ENCODE peak calls at places on chromosomes 4 and X, in five cellular contexts. N is hepatocyte, R is A549, B is heart right ventricle, F is fibroblast of lung. A is an unnamed sample.

GRCh38 chrX:100368167-100368566 is 41.9 kb downstream of the PCDH19 start:
- DNase-seq in N (peak; percentile 19), B (no peak), F (no peak), R (peak; percentile 5), A (no peak)

GRCh38 chr4:22014222-22014741 is 65.7 kb upstream of the KCNIP4 start:
- DNase-seq in N (no peak), B (no peak), F (peak; percentile 22), R (no peak), A (no peak)

GRCh38 chrX:9352683-9353430 is 112.0 kb upstream of the TBL1X start:
- DNase-seq in B (no peak), R (no peak), N (no peak), F (peak; percentile 75), A (no peak)

GRCh38 chr4:153204247-153205027 is at the start of gene TRIM2:
- DNase-seq in R (no peak), N (peak; percentile 94), F (peak; percentile 80), B (peak; percentile 80), A (no peak)

GRCh38 chrX:125132274-125132673 is 187.4 kb upstream of the TEX13C start:
- DNase-seq in B (no peak), R (peak; percentile 3), F (no peak), N (peak; percentile 11), A (no peak)

GRCh38 chr4:93852680-93853079 is 24.1 kb downstream of the ATOH1 start:
- DNase-seq in R (no peak), B (no peak), F (no peak), N (no peak), A (no peak)

GRCh38 chr4:113683143-113683542 is 78.4 kb downstream of the CAMK2D start:
- DNase-seq in F (no peak), N (no peak), R (no peak), B (no peak), A (no peak)

GRCh38 chr4:187711586-187711985 is 284.0 kb upstream of the ZFP42 start:
- DNase-seq in B (no peak), R (no peak), F (no peak), N (no peak), A (no peak)

GRCh38 chr4:177117256-177117655 is 192.4 kb upstream of the NEIL3 start:
- DNase-seq in F (peak; percentile 59), N (no peak), R (no peak), B (no peak), A (no peak)

GRCh38 chrX:41153453-41153852 is 68.2 kb downstream of the USP9X start:
- DNase-seq in R (no peak), B (no peak), N (no peak), F (no peak), A (no peak)

GRCh38 chr4:7206856-7207567 is 14.7 kb downstream of the SORCS2 start:
- DNase-seq in F (peak; percentile 97), R (peak; percentile 55), N (peak; percentile 89), B (peak; percentile 80), A (peak; percentile 78)

GRCh38 chr4:1356181-1356998 is 9.4 kb downstream of the UVSSA start:
- DNase-seq in N (peak; percentile 76), F (peak; percentile 30), R (peak; percentile 61), B (peak; percentile 42), A (no peak)

GRCh38 chr4:1353186-1354055 is 6.4 kb downstream of the UVSSA start:
- DNase-seq in R (no peak), F (no peak), N (no peak), B (no peak), A (no peak)

GRCh38 chr4:1355378-1355777 is 8.4 kb downstream of the UVSSA start:
- DNase-seq in F (no peak), R (no peak), N (no peak), B (no peak), A (no peak)

GRCh38 chr4:1354983-1355275 is 7.9 kb downstream of the UVSSA start:
- DNase-seq in F (no peak), B (no peak), N (no peak), R (no peak), A (no peak)

DNA sequence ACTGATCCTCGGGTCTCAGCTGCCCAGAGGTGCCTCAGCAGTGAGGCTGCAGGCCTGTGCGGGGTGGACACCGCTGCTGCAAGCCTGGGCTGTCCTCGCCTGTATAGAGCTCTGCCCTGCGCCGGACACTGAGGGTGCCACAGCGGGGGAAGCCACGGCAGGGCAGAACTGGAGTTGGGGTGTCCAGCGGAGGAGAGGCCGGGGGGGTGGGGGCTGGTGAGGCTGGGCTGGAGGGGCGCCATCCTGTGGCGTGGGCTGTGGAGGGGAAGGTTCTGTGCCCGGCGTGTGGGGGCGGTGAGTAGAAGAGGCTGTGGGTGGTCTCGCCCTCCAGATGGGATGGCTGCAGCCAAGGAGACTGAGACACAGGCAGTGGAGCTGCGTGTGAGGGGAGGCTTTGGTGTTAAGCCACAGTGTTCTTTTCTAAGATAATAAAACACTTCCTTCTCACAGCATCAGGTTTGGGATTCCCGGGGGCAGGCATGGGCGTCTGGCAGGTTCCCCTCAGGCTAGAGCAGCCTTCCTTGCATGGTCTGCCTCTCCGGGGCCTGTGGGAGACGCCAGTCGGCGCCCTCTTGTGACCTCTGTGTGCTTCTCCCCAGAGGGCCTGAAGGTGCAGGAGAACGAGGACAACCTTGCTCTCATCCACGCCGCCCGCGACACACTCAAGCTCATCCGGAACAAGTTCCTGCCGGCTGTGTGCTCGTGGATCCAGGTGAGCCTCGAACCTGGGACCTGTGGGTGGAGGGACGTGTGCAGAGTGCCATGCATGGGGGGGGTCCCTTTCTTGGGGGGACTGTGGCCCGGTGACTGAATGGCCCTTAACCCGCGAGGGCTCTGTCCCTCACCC is 7.4 kb downstream of the UVSSA start:
- DNase-seq in R (no peak), F (no peak), N (no peak), B (no peak), A (no peak)
- TF ChIP-seq CTCF in R (no peak), F (no peak), N (no peak), B (no peak), A (no peak)

GRCh38 chr4:2416564-2417195 is 1.8 kb downstream of the ZFYVE28 start:
- DNase-seq in B (no peak), N (no peak), R (no peak), F (peak; percentile 9), A (no peak)
- H3K4me3 ChIP-seq in B (peak overlapping the region; percentile 73), N (no peak overlapping the region), R (peak overlapping the region; percentile 74), F (peak overlapping the region; percentile 24), A (peak overlapping the region; percentile 36)

DNA sequence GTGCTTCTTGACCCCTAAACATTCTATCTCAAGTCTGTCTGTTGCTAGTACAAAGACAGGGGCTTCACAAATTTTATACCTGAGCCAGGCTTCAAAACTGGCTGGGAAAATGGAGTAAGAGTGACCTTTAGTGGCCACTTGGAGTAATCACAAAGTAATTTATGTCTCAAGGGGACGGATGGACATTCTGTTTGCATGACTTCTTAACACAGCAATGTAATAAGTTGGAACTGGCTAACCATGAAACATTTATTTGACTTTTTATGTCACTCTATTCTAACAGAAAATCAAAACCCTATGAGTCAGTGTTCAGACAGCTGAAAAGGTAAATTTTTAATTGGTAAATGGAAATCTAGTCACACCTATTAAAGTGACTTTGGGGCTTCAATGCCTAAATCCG is 600.6 kb downstream of the ANKRD50 start:
- DNase-seq in B (peak; percentile 32), F (peak; percentile 80), N (peak; percentile 71), R (peak; percentile 3), A (peak; percentile 44)
- TF ChIP-seq CTCF in B (peak; percentile 72), F (peak; percentile 57), N (peak; percentile 79), R (peak; percentile 59), A (peak; percentile 64)

DNA sequence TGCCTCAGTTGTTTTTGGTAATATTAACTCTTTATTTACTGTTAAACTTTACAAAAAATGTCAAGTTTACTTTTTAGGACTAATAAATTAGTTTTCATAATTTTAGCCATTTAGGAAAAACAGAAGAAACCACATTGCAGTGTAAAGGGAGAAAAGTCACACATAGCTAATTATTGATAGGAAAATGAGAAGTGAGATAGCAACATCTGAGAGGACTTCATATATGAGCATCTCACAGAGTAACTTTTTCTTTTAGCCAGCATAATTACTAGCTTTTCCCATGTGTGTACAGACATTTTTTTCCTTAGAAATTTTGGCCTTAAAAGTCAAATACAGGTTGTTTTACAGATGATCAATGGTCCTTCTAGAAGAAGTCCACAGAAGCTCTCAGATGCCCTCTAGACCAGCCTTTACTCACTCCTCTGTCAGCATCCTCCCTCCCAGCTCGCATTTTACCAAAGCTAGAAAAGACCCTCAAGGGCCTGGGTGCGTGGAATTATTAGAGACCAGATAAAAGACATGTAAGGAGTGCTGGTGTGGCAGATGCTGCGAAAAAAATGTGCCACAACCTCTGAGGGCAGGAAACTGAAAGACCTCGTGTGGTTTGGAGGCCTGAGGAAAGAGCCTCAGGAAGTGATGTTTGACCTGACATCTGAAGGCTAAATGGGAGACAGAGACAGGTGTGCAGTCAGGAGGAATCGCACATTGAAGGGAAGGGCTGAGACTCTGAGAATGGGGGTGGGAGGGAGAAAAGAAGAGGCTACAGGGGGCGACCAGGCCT is 156.9 kb downstream of the CBR4 start:
- DNase-seq in R (no peak), N (no peak), B (no peak), F (no peak), A (no peak)
- H3K4me3 ChIP-seq in R (no peak overlapping the region), N (no peak overlapping the region), B (no peak overlapping the region), F (no peak overlapping the region), A (no peak overlapping the region)

DNA sequence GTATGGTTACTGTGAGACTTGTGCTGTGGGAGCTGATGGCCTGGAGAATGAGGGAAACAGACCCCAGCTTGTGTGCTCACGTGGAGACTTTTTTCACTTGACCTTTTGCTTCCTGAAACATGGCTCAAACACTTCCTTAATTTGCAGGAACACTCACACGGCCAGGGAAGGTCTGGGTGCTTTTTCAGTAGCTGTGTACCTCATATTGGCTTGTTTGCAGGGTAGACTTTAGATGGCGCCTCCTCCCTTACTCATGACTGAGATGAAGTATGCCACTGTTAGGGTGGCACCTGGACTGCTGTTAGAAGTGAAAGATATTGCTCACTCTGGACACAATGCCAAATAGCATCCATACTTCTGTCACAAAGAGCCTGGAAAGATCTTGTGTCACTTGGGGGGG is 75.7 kb upstream of the WDR1 start:
- DNase-seq in N (no peak), F (no peak), B (no peak), R (no peak), A (no peak)
- TF ChIP-seq CTCF in N (no peak), F (no peak), B (no peak), R (no peak), A (no peak)

DNA sequence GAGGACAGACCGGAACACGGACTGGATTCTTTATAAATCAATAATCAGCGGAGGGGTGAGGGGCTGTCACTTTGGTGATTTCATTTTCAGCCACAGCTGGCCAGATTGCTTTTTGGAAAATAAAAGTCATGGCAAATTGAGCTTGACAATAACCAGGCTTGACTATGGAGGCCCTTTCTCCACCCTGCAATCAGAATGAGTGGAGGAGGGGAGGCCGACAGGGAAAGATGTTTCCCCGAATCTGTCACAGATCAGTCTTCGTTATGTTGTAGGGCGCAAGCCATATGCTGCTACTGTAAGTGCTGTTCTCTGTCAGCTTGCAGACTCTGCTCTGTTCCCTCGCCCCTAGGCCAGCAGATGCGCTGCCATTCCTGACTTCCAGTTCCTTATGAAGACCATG is 114.0 kb downstream of the MGST2 start:
- DNase-seq in N (no peak), F (no peak), R (no peak), B (no peak), A (no peak)
- H3K4me3 ChIP-seq in N (no peak overlapping the region), F (no peak overlapping the region), R (no peak overlapping the region), B (no peak overlapping the region), A (no peak overlapping the region)